ENCODE peak calls at places on chromosomes 3 and 15, in six cellular contexts. G, J, Z, N, Q and O are unnamed samples.

GRCh38 chr3:40770046-40770445 is 245.3 kb downstream of the ZNF621 start:
- DNase-seq in G (no peak), J (no peak), Z (peak), N (no peak), Q (no peak), O (no peak)

GRCh38 chr3:188584162-188584529 is 430.2 kb downstream of the LPP start:
- DNase-seq in G (peak), J (no peak), Z (no peak), N (no peak), Q (no peak), O (peak)

GRCh38 chr3:41710646-41711388 is 251.1 kb downstream of the ULK4 start:
- DNase-seq in G (peak), J (no peak), Z (peak), N (no peak), Q (no peak), O (peak)

GRCh38 chr15:89367485-89368451 is 33.1 kb upstream of the POLG start:
- DNase-seq in G (no peak), J (no peak), Z (peak), N (peak), Q (peak), O (no peak)

GRCh38 chr3:176431986-176432385 is 765.3 kb downstream of the TBL1XR1 start:
- DNase-seq in G (peak), J (no peak), Z (no peak), N (no peak), Q (no peak), O (no peak)

GRCh38 chr3:30098656-30099454 is 507.5 kb upstream of the TGFBR2 start:
- DNase-seq in G (peak), J (peak), Z (no peak), N (no peak), Q (no peak), O (peak)

GRCh38 chr3:100260081-100260684 is 609 bp upstream of the TBC1D23 start:
- DNase-seq in G (peak), J (peak), Z (peak), N (no peak), Q (no peak), O (peak)

GRCh38 chr3:125150525-125151436 is 61.8 kb downstream of the SLC12A8 start:
- DNase-seq in G (peak), J (no peak), Z (peak), N (peak), Q (peak), O (no peak)

GRCh38 chr3:99938270-99938955 is 120.8 kb downstream of the CMSS1 start:
- DNase-seq in G (peak), J (no peak), Z (no peak), N (no peak), Q (no peak), O (no peak)

GRCh38 chr3:165243597-165243996 is 47.4 kb upstream of the SLITRK3 start:
- DNase-seq in G (no peak), J (no peak), Z (no peak), N (no peak), Q (no peak), O (no peak)
- H3K14ac ChIP-seq in G (no peak), J (no peak), Z (no peak), N (no peak), Q (no peak), O (no peak)

DNA sequence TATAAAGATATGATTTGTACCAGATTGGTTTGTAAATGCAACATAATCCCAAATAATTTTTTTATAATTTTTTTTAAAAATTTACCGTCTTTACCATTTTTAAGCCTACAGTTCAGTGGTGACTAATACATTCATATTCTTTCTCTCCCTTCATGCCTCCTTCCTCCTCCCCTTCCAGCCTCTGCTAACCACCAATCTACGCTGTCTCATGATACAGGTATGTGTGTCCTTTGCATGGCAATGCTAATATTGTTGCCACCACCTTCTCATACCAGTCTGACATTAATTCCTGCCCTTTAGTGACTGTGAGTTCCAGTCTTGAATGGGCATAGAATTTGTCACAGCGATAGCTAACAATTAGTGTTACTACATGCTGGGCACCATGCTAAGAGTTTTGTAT is 62.5 kb upstream of the RGMA start:
- DNase-seq in G (no peak), J (no peak), Z (no peak), N (no peak), Q (no peak), O (no peak)
- H2AK5ac ChIP-seq in G (no peak), J (no peak), Z (no peak), N (no peak), Q (no peak), O (no peak)

GRCh38 chr15:78396186-78396814 is 41.7 kb upstream of the IREB2 start:
- DNase-seq in G (no peak), J (no peak), Z (no peak), N (no peak), Q (no peak), O (no peak)
- H3K14ac ChIP-seq in G (no peak), J (no peak), Z (no peak), N (no peak), Q (no peak), O (no peak)

DNA sequence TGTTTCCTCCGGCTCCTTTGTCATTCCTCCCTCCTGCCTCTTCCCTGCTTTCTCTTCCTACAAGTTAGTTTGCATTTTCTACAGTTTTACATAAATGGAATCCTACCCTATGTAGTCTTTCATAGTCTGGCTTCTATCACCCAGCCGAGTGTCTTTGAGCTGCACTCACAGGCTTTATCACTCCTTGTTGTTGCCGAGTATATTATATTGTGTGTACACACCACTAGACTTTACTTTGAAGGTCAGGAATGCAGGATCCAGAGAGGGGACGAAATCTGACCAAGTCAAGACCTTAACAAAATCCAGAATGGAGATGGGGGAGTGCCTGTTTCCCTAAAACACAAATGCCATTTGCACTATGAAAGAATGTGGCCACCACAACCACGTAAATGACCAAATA is 65.9 kb downstream of the ARHGAP31 start:
- DNase-seq in G (no peak), J (no peak), Z (no peak), N (no peak), Q (no peak), O (no peak)
- H2AK5ac ChIP-seq in G (no peak), J (no peak), Z (no peak), N (no peak), Q (no peak), O (no peak)

GRCh38 chr3:150848864-150849263 is 56.4 kb downstream of the MINDY4B start:
- DNase-seq in G (no peak), J (no peak), Z (no peak), N (no peak), Q (no peak), O (no peak)

GRCh38 chr3:150840733-150841515 is 64.3 kb downstream of the MINDY4B start:
- DNase-seq in G (no peak), J (no peak), Z (peak), N (no peak), Q (no peak), O (no peak)

GRCh38 chr3:150844484-150844883 is 60.8 kb downstream of the MINDY4B start:
- DNase-seq in G (no peak), J (no peak), Z (no peak), N (no peak), Q (no peak), O (no peak)

GRCh38 chr3:150847433-150847832 is 57.8 kb downstream of the MINDY4B start:
- DNase-seq in G (no peak), J (no peak), Z (no peak), N (no peak), Q (no peak), O (no peak)

GRCh38 chr3:150843241-150843640 is 62.0 kb downstream of the MINDY4B start:
- DNase-seq in G (no peak), J (no peak), Z (no peak), N (no peak), Q (no peak), O (no peak)
- H3K14ac ChIP-seq in G (no peak), J (no peak), Z (no peak), N (no peak), Q (no peak), O (no peak)

GRCh38 chr3:128879991-128880390 is 571 bp downstream of the ACAD9 start:
- DNase-seq in G (no peak), J (no peak), Z (no peak), N (no peak), Q (peak), O (no peak)

GRCh38 chr3:128878556-128879124 is 780 bp upstream of the ACAD9 start:
- DNase-seq in G (peak), J (no peak), Z (no peak), N (no peak), Q (peak), O (peak)

GRCh38 chr3:128881576-128881975 is 2.2 kb downstream of the ACAD9 start:
- DNase-seq in G (no peak), J (no peak), Z (no peak), N (no peak), Q (peak), O (no peak)

GRCh38 chr3:128878011-128878457 is 1.4 kb upstream of the ACAD9 start:
- DNase-seq in G (no peak), J (no peak), Z (no peak), N (no peak), Q (peak), O (no peak)

DNA sequence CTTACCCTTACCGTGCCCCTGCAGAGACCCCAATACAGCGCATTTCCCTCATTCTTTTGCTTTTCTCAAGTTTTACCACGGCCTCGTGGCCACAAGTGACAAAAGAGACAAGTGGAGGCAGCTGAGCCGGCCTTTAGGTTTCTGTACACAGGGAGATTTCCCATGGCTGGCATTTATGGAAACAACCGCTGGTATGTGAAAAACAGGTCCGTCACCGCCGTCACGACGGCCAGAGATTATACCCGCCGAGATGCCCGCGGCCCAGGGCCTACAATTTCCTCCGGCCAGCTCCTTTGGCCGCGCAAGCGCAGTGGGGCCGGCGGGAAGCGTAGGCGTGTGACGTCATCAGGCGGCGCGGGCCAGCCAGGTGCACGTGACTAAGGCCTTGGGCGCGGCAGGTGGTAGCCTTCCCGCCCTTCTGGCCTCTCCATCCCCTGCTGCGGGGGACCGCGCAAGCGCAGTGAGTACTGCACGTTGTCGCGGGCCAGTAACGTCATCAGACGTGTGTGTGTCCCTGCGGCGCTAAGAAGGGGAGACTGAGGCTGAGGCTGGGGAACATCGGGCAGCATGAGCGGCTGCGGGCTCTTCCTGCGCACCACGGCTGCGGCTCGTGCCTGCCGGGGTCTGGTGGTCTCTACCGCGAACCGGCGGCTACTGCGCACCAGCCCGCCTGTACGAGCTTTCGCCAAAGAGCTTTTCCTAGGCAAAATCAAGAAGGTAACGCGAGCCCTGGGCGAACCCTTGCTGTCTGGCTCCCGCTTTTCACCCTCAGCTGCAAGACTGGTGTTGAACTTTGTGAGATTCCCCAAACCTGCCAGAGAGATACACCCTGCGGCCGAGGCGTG is at the start of gene ACAD9:
- DNase-seq in G (peak), J (peak), Z (peak), N (peak), Q (peak), O (peak)
- H2AK5ac ChIP-seq in G (peak), J (no peak), Z (no peak), N (no peak), Q (peak), O (peak)

DNA sequence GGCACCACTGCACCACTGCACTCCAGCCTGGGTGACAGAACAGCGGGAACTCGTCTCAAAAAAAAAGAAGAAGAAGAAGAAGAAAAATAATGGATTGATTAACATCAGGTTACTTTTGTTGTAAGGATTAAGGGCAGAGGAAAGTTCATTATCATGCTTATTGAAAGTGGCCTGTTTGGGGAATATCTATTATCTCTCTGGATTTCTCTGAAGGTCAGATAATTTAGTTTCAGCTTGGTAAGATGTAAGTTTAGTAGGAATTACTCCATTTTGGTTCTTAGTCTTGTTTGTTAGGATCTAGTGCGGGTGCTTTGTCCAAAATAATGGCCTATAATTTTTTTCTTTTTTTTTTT is 2.5 kb upstream of the MTMR14 start:
- DNase-seq in G (no peak), J (no peak), Z (no peak), N (no peak), Q (no peak), O (no peak)
- H3K14ac ChIP-seq in G (no peak), J (no peak), Z (no peak), N (no peak), Q (no peak), O (no peak)

DNA sequence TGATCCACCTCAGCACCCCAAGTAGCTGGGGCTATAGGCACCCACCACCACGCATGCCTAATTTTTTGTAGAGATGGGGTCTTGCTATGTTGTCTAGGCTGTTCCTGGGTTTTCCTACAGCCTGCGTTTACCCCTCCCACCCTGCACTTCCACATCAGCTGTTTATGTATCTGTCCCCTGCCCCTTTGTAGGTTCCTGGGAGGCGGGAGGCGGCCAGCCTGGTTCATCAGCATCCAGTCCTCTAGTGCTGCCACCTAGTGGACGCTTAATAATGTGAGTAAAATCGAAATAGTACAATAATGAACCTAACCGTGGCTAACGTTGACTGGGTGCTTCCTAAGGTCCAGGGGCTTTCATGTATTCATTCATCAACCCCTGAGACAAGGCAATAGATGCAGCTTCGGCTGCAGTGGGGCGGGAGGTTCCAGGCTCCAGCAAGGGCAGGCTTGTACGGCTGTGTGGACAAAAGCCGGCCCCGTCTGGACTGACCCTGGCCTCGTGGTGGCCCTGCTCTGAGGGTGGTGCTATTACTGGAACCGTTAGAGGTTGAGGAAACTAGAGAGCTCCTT is 1.2 kb upstream of the LCTL start:
- DNase-seq in G (peak), J (peak), Z (peak), N (peak), Q (peak), O (peak)
- H2AK5ac ChIP-seq in G (no peak), J (peak), Z (no peak), N (no peak), Q (no peak), O (no peak)

DNA sequence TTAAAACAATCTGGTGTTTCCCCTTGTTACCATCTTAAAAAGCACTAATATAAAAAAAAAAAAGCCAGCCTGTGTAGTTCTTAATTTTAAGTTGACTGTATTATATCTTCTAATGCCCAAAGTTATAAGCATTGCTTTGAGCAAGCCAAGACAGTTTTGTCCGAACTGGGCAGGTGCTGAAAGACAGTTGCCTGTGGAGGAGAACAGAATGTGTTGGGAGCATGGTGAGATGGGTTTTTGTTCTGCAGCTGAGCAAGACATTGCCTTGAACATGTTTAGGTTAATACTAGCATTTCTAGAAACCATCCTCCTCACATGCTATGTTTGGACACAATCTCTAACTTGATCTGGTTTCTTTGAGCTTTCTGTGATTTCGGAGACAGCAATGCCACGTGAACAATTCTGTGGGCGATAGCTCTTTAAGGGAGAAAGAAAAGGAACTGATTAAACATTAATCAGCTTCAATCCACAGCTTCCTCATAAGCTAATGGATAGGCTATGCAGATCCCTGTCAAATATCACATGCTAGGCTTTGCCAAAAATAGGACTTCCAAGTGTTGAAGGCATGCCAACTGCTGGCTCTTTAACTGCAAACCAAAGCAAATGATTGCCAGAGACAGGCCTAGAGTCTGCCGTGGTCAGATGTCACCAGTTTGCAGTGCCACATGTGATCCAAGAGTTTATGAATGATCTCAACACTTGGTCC is 428.0 kb downstream of the ROBO2 start:
- DNase-seq in G (no peak), J (no peak), Z (no peak), N (no peak), Q (no peak), O (no peak)
- H3K14ac ChIP-seq in G (no peak), J (no peak), Z (no peak), N (no peak), Q (no peak), O (no peak)